ENCODE peak calls at places on chromosome 3, in ten cellular contexts. J is fibroblast of lung; M is tibial artery; V is Panc1; B is CD8-positive, alpha-beta memory T cell; S is sigmoid colon; H is aorta; Z is prostate gland; G is HL-60; L is uterus. W is an unnamed sample. For H3K27me3, the result is how much of the 10 kb centered on the place peaks cover.

GRCh38 chr3:104909188-104909587 is 457.5 kb upstream of the ALCAM start:
- DNase-seq in G (no peak), B (no peak), Z (no peak), J (peak), M (no peak), S (no peak), L (no peak), V (no peak), H (no peak), W (no peak)

GRCh38 chr3:86951343-86951742 is 39.6 kb downstream of the VGLL3 start:
- DNase-seq in B (no peak), L (no peak), J (peak), H (no peak), M (no peak), G (no peak), V (no peak), Z (no peak), S (no peak), W (no peak)

GRCh38 chr3:106215047-106215446 is 346.2 kb upstream of the CBLB start:
- DNase-seq in Z (no peak), J (peak), G (no peak), B (no peak), L (no peak), M (no peak), S (no peak), V (no peak), H (no peak), W (no peak)

GRCh38 chr3:78887608-78888011 is 880.2 kb downstream of the ROBO1 start:
- DNase-seq in V (no peak), H (no peak), L (no peak), J (peak), B (no peak), M (no peak), Z (no peak), G (no peak), S (no peak), W (no peak)

GRCh38 chr3:194023501-194024280 is 112.3 kb upstream of the HES1 start:
- DNase-seq in J (no peak), L (no peak), Z (no peak), V (no peak), B (no peak), G (no peak), S (no peak), M (no peak), H (no peak), W (no peak)

GRCh38 chr3:20097015-20097414 is 56.8 kb downstream of the KAT2B start:
- DNase-seq in G (no peak), L (no peak), B (no peak), S (no peak), V (no peak), M (no peak), H (no peak), J (peak), Z (peak), W (no peak)

GRCh38 chr3:94076055-94076454 is 13.2 kb downstream of the NSUN3 start:
- DNase-seq in H (no peak), B (no peak), Z (no peak), J (peak), M (no peak), S (no peak), G (no peak), L (no peak), V (no peak), W (no peak)

GRCh38 chr3:195806211-195806915 is 5.4 kb downstream of the MUC4 start:
- DNase-seq in S (peak), L (no peak), H (peak), M (no peak), B (no peak), V (no peak), J (no peak), G (no peak), Z (no peak), W (no peak)

GRCh38 chr3:129975332-129976090 is 991 bp downstream of the TRH start:
- DNase-seq in L (no peak), H (peak), B (no peak), G (peak), V (no peak), Z (no peak), M (no peak), S (no peak), J (no peak), W (no peak)

GRCh38 chr3:129224984-129225393 is 24.4 kb upstream of the COPG1 start:
- DNase-seq in S (peak), B (no peak), H (peak), L (peak), J (peak), Z (peak), G (peak), M (peak), V (peak), W (peak)

GRCh38 chr3:132723551-132723950 is 1.3 kb upstream of the NPHP3 start:
- DNase-seq in L (no peak), H (no peak), G (no peak), M (no peak), S (no peak), Z (no peak), J (peak), B (no peak), V (no peak), W (no peak)
- H3K4me3 ChIP-seq in L (peak), H (no peak), G (no peak), M (peak), S (peak), Z (no peak), J (peak), B (peak), V (peak), W (no peak)

GRCh38 chr3:141362736-141363135 is 5.6 kb upstream of the ZBTB38 start:
- DNase-seq in G (no peak), M (no peak), S (no peak), L (no peak), J (no peak), V (no peak), Z (no peak), B (no peak), H (no peak), W (no peak)
- H3K27ac ChIP-seq in G (no peak), M (peak), S (no peak), L (peak), J (no peak), V (no peak), Z (no peak), B (no peak), H (no peak), W (no peak)

GRCh38 chr3:42120866-42121265 is 29.7 kb downstream of the TRAK1 start:
- DNase-seq in J (peak), B (no peak), S (no peak), V (no peak), L (no peak), Z (peak), H (no peak), M (peak), G (no peak), W (no peak)
- H3K27me3 ChIP-seq in J (under half), B (under half), S (under half), V (under half), L (under half), Z (under half), H (under half), M (under half), G (under half), W (under half)

DNA sequence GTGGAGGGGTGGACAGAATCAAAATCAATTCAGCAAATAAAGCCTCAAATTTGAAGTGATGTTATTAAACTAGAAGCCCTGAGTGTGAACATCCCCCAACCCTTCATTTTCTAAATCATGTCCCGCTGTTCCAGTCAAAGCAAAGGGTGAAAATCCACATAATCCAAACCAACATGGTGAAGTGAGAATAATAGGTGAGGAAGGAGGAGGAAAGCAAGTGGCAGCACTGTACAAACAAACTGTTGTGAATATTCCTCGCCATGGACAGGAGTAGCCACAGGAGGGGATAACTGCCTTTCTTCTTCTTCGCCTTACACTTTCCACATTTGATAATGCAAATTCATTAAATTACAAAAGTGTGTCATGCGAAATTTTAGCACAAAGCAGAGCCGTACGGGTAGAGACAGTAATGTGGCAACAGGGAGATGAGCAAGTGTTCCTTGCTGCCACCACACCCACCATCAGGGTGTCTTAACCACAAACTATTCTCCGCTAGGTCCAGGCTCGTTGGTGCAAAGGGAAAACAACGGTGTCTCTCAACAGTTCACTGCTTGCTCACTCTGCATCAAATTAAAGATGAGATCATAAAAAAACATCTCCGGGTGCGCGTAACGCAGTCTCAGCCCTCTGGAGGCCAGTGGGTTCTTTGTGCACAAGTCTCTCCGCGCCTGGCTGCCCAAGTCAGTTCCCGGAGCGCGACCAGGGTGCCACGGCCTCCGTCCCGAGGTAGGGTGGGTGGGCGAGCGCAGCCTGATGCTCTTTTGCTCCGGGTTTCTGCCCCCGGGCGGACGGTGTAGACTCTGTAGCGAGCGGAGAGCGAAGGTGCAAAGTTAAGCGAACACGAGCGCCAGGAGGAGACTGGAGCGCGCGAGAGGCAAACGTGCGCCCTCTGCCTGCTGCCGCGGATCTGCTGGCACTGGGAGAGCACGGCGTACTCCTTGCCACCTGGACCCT is 6.7 kb downstream of the EPHA3 start:
- DNase-seq in B (no peak), V (no peak), L (peak), G (no peak), S (peak), H (peak), J (peak), Z (peak), M (peak), W (peak)
- H3K4me3 ChIP-seq in B (no peak), V (peak), L (peak), G (no peak), S (peak), H (peak), J (peak), Z (peak), M (peak), W (peak)

GRCh38 chr3:57068437-57069089 is 8.1 kb downstream of the SPATA12 start:
- DNase-seq in M (peak), Z (no peak), L (peak), S (peak), H (peak), G (peak), J (peak), B (no peak), V (peak), W (peak)
- H3K27ac ChIP-seq in M (no peak), Z (no peak), L (peak), S (peak), H (no peak), G (peak), J (no peak), B (no peak), V (peak), W (no peak)

GRCh38 chr3:14812196-14812785 is 6.5 kb upstream of the FGD5 start:
- DNase-seq in H (no peak), S (no peak), G (no peak), B (no peak), J (no peak), M (no peak), V (no peak), L (no peak), Z (no peak), W (no peak)
- H3K27me3 ChIP-seq in H (under half), S (under half), G (under half), B (under half), J (under half), M (under half), V (under half), L (under half), Z (under half), W (under half)

DNA sequence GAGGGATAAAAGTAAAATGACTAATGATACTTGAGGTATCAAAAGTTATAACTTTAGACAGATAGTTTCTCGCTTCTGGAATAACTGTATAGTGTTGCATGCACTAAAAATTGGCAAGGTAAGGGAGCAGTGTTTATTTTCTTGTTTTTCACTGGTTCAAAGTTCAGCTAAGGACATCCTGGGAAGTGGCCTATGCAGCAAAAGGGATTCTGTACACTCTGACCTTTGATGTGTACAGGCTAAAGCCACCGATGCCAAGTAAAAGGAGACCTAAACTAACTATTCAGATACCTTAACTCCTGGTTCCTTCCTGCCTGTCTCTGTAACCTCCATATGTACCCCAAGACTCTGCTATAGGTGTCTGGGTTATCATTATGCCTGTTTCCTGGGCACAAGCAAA is 1.7 kb downstream of the FBXO40 start:
- DNase-seq in Z (no peak), V (no peak), S (no peak), B (no peak), H (no peak), M (no peak), L (no peak), G (no peak), J (no peak), W (no peak)
- H3K4me3 ChIP-seq in Z (no peak), V (no peak), S (no peak), B (no peak), H (no peak), M (no peak), L (no peak), G (no peak), J (no peak), W (no peak)

W was measured in small intestine.